ENCODE peak calls at places on chromosome 12, in eight cellular contexts. O is suprapubic skin, I is fibroblast of lung, H is lower lobe of right lung, U is BJ, X is hepatocyte, B is GM23248, W is sigmoid colon. J is an unnamed sample.
A peak's percentile ranks its signal among the peaks of the same experiment; 100 is the strongest.

GRCh38 chr12:81811066-81811777 is 52.1 kb upstream of the PPFIA2 start:
- DNase-seq in B (peak; percentile 42), X (no peak), H (no peak), U (no peak), W (no peak), O (no peak), I (peak; percentile 87), J (no peak)

GRCh38 chr12:20555015-20555414 is 140.1 kb upstream of the SLCO1C1 start:
- DNase-seq in U (no peak), W (no peak), X (no peak), I (no peak), O (no peak), B (no peak), H (no peak), J (no peak)

GRCh38 chr12:1947081-1947480 is 28.6 kb upstream of the CACNA2D4 start:
- DNase-seq in X (no peak), H (no peak), I (peak; percentile 92), O (no peak), U (peak; percentile 39), B (peak; percentile 88), W (no peak), J (no peak)

GRCh38 chr12:82682851-82683261 is 3.9 kb upstream of the TMTC2 start:
- DNase-seq in W (no peak), O (no peak), I (no peak), H (no peak), X (no peak), U (no peak), B (peak; percentile 10), J (no peak)

GRCh38 chr12:64674367-64674922 is 64.2 kb downstream of the RASSF3 start:
- DNase-seq in H (no peak), X (no peak), U (no peak), B (no peak), W (no peak), I (no peak), O (no peak), J (no peak)

GRCh38 chr12:43599708-43600107 is 47.7 kb upstream of the ADAMTS20 start:
- DNase-seq in H (no peak), B (no peak), I (no peak), O (no peak), X (no peak), W (no peak), U (no peak), J (no peak)

GRCh38 chr12:30999723-31000122 is 73.2 kb downstream of the TSPAN11 start:
- DNase-seq in O (no peak), I (no peak), B (no peak), X (no peak), W (peak; percentile 15), U (no peak), H (peak; percentile 15), J (no peak)

GRCh38 chr12:44873898-44874297 is 2.2 kb downstream of the NELL2 start:
- DNase-seq in I (peak; percentile 8), U (no peak), W (no peak), X (peak; percentile 18), O (no peak), H (no peak), B (peak; percentile 38), J (no peak)

GRCh38 chr12:131353826-131354225 is 357.1 kb upstream of the SFSWAP start:
- DNase-seq in W (no peak), U (no peak), X (no peak), I (no peak), O (no peak), H (no peak), B (no peak), J (no peak)

GRCh38 chr12:117518594-117519270 is 157.3 kb upstream of the NOS1 start:
- DNase-seq in H (peak; percentile 72), I (peak; percentile 30), O (no peak), W (no peak), B (no peak), X (peak; percentile 43), U (no peak), J (no peak)

GRCh38 chr12:11729008-11729407 is 79.5 kb downstream of the ETV6 start:
- DNase-seq in X (no peak), O (no peak), W (no peak), H (no peak), B (no peak), I (no peak), U (no peak), J (no peak)

GRCh38 chr12:23006413-23006812 is 381.4 kb downstream of the ETNK1 start:
- DNase-seq in H (no peak), B (no peak), U (no peak), O (no peak), I (no peak), X (no peak), W (no peak), J (no peak)

GRCh38 chr12:109963743-109964429 is 32.3 kb downstream of the GIT2 start:
- DNase-seq in I (peak; percentile 84), W (no peak), B (peak; percentile 91), H (no peak), O (no peak), X (peak; percentile 46), U (no peak), J (no peak)

GRCh38 chr12:121318121-121318520 is 21.6 kb upstream of the CAMKK2 start:
- DNase-seq in W (no peak), I (no peak), O (no peak), H (no peak), B (no peak), U (no peak), X (no peak), J (no peak)

GRCh38 chr12:121314441-121314840 is 17.9 kb upstream of the CAMKK2 start:
- DNase-seq in X (no peak), H (no peak), O (no peak), U (no peak), B (no peak), I (no peak), W (no peak), J (no peak)
- H3K36me3 ChIP-seq in X (no peaks in the 10 kb centered on the region), H (peaks cover 66% of the 10 kb centered on the region), O (peaks cover 62% of the 10 kb centered on the region), U (peaks cover 3% of the 10 kb centered on the region), B (peaks cover 5% of the 10 kb centered on the region), I (peaks cover 7% of the 10 kb centered on the region), W (peaks cover 36% of the 10 kb centered on the region), J (no peaks in the 10 kb centered on the region)

DNA sequence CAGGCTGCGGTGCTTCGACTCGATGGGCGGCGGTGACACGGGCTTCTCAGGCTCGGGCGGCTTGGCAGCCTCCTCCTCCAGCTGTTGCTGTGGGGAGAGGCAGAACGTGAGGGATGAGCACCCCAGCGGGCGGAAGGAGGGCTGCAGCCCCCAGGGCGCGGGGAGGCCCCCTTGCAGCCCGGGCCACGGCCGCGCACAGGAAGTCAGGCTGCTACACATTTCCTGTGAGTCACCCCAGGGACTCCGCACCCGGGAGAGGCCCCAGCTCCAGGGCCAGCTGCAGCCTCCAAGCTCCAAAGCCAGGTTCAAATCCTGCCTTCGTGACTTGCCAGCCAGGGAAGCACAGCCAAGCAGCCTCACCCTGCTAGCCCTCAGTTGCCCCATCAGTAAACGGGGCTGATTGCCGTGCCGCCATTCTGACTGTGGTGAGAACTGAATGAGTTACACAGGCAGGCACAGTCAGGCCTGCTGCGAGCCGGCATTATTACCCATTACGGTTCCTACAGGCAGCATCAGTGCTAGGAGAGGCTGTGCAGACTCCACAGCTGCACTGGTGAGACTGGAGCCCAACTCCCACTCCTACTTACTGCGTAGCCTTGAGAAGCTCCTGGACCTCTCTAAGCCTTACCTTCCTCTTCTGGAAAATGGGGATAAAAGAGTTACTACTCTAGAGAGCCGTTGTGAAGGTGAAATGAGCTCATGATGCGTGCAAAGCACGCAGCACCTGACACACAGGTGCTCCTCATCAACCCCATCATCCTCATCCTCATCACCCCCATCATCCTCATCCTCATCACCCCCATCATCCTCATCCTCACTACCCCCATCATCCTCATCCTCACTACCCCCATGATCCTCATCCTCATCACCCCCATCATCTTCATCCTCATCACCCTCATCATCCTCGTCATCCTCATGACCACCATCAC is 100.9 kb downstream of the NCOR2 start:
- DNase-seq in H (peak; percentile 74), O (peak; percentile 71), X (no peak), I (peak; percentile 50), U (no peak), W (no peak), B (peak; percentile 45), J (no peak)
- H3K36me3 ChIP-seq in H (peaks cover 70% of the 10 kb centered on the region), O (peaks cover 66% of the 10 kb centered on the region), X (no peaks in the 10 kb centered on the region), I (peaks cover 8% of the 10 kb centered on the region), U (peaks cover 35% of the 10 kb centered on the region), W (peaks cover 62% of the 10 kb centered on the region), B (peaks cover 16% of the 10 kb centered on the region), J (peaks cover 15% of the 10 kb centered on the region)

GRCh38 chr12:132674561-132674960 is 12.6 kb downstream of the POLE start:
- DNase-seq in B (no peak), X (no peak), O (no peak), U (no peak), W (no peak), I (no peak), H (no peak), J (no peak)
- H3K36me3 ChIP-seq in B (no peaks in the 10 kb centered on the region), X (no peaks in the 10 kb centered on the region), O (peaks cover 87% of the 10 kb centered on the region), U (peaks cover 8% of the 10 kb centered on the region), W (peaks cover 89% of the 10 kb centered on the region), I (peaks cover 11% of the 10 kb centered on the region), H (peaks cover 73% of the 10 kb centered on the region), J (no peaks in the 10 kb centered on the region)

GRCh38 chr12:50984899-50985298 is 32.6 kb downstream of the HIGD1C start:
- DNase-seq in I (peak; percentile 43), H (no peak), W (no peak), U (no peak), B (peak; percentile 64), O (no peak), X (no peak), J (no peak)
- H3K36me3 ChIP-seq in I (peaks cover 1% of the 10 kb centered on the region), H (peaks cover 41% of the 10 kb centered on the region), W (peaks cover 43% of the 10 kb centered on the region), U (no peaks in the 10 kb centered on the region), B (peaks cover under 1% of the 10 kb centered on the region), O (peaks cover 16% of the 10 kb centered on the region), X (no peaks in the 10 kb centered on the region), J (no peaks in the 10 kb centered on the region)

GRCh38 chr12:105107176-105107496 is 395 bp upstream of the WASHC4 start:
- DNase-seq in I (peak; percentile 58), H (no peak), W (peak; percentile 68), X (no peak), B (peak; percentile 79), O (no peak), U (no peak), J (no peak)

GRCh38 chr12:105107497-105108371 is at the start of gene WASHC4:
- DNase-seq in I (peak; percentile 87), U (no peak), H (peak; percentile 97), X (peak; percentile 97), O (peak; percentile 97), W (peak; percentile 97), B (peak; percentile 98), J (peak; percentile 54)

GRCh38 chr12:105106621-105107020 is 910 bp upstream of the WASHC4 start:
- DNase-seq in W (no peak), O (no peak), B (no peak), H (no peak), X (no peak), I (no peak), U (no peak), J (no peak)

GRCh38 chr12:105102673-105103072 is 4.9 kb upstream of the WASHC4 start:
- DNase-seq in I (no peak), O (no peak), H (no peak), W (no peak), B (no peak), U (no peak), X (no peak), J (no peak)

GRCh38 chr12:105104762-105105161 is 2.8 kb upstream of the WASHC4 start:
- DNase-seq in X (no peak), W (no peak), H (no peak), O (no peak), B (no peak), U (no peak), I (no peak), J (no peak)
- H3K36me3 ChIP-seq in X (no peaks in the 10 kb centered on the region), W (no peaks in the 10 kb centered on the region), H (no peaks in the 10 kb centered on the region), O (no peaks in the 10 kb centered on the region), B (no peaks in the 10 kb centered on the region), U (no peaks in the 10 kb centered on the region), I (no peaks in the 10 kb centered on the region), J (no peaks in the 10 kb centered on the region)

GRCh38 chr12:69816082-69816481 is 8.9 kb upstream of the MYRFL start:
- DNase-seq in O (no peak), H (no peak), B (no peak), I (no peak), W (no peak), X (no peak), U (no peak), J (no peak)

GRCh38 chr12:69810870-69811498 is 14.0 kb upstream of the MYRFL start:
- DNase-seq in W (no peak), O (no peak), I (no peak), B (no peak), X (no peak), H (no peak), U (no peak), J (no peak)
- H3K36me3 ChIP-seq in W (peaks cover 7% of the 10 kb centered on the region), O (peaks cover 8% of the 10 kb centered on the region), I (no peaks in the 10 kb centered on the region), B (no peaks in the 10 kb centered on the region), X (no peaks in the 10 kb centered on the region), H (peaks cover 7% of the 10 kb centered on the region), U (no peaks in the 10 kb centered on the region), J (no peaks in the 10 kb centered on the region)

J was measured in kidney epithelial cell.